ENCODE peak calls at places on chromosomes 4 and X, in eight cellular contexts. W is HCT116, S is choroid plexus epithelial cell, U is B cell, V is NB4, R is neural crest cell, F is AG10803, N is left ventricle myocardium inferior. Z is an unnamed sample.

GRCh38 chr4:127698789-127699200 is 31.4 kb upstream of the SLC25A31 start:
- DNase-seq in V (peak; percentile 70), N (no peak), S (peak; percentile 97), F (peak; percentile 54), W (peak; percentile 81), U (no peak), R (no peak), Z (no peak)

GRCh38 chrX:13254076-13254785 is 65.6 kb downstream of the ATXN3L start:
- DNase-seq in R (no peak), F (peak; percentile 43), V (peak; percentile 88), N (no peak), W (no peak), U (peak; percentile 23), S (peak; percentile 85), Z (no peak)

GRCh38 chr4:148477276-148477675 is 35.1 kb upstream of the NR3C2 start:
- DNase-seq in W (no peak), F (no peak), S (no peak), N (no peak), R (no peak), U (no peak), V (no peak), Z (no peak)

GRCh38 chrX:26295425-26295824 is 79.5 kb downstream of the MAGEB5 start:
- DNase-seq in N (no peak), V (no peak), S (peak; percentile 16), U (no peak), R (no peak), F (no peak), W (no peak), Z (no peak)

GRCh38 chr4:51842167-51842553 is 793 bp upstream of the DCUN1D4 start:
- DNase-seq in R (no peak), U (no peak), F (peak; percentile 25), V (no peak), S (peak; percentile 43), W (no peak), N (no peak), Z (no peak)

GRCh38 chrX:140432328-140433025 is 72.4 kb downstream of the SOX3 start:
- DNase-seq in F (peak; percentile 75), U (no peak), W (no peak), S (no peak), N (peak; percentile 30), R (no peak), V (no peak), Z (no peak)

GRCh38 chr4:176964116-176964691 is 171.5 kb upstream of the VEGFC start:
- DNase-seq in S (no peak), F (no peak), U (no peak), V (peak; percentile 52), N (no peak), W (peak; percentile 16), R (no peak), Z (no peak)

GRCh38 chr4:38177035-38177791 is 217.0 kb downstream of the PTTG2 start:
- DNase-seq in N (peak; percentile 34), F (peak; percentile 37), W (no peak), U (peak; percentile 14), S (peak; percentile 80), V (peak; percentile 77), R (no peak), Z (no peak)

GRCh38 chr4:47939456-47939855 is 25.1 kb upstream of the NFXL1 start:
- DNase-seq in W (no peak), R (no peak), S (no peak), V (no peak), F (no peak), U (no peak), N (no peak), Z (no peak)

GRCh38 chr4:107736924-107737448 is 17.0 kb upstream of the PAPSS1 start:
- DNase-seq in S (peak; percentile 72), F (peak; percentile 62), U (peak; percentile 63), N (no peak), R (peak; percentile 68), V (peak; percentile 68), W (peak; percentile 44), Z (peak; percentile 55)

GRCh38 chr4:8679032-8679431 is 86.5 kb downstream of the CPZ start:
- DNase-seq in S (no peak), F (no peak), N (no peak), R (no peak), W (no peak), V (no peak), U (no peak), Z (no peak)

GRCh38 chrX:2550288-2551020 is 49.7 kb upstream of the DHRSX start:
- DNase-seq in U (no peak), W (no peak), S (no peak), F (no peak), V (no peak), N (no peak), R (no peak), Z (no peak)

GRCh38 chr4:110962616-110963015 is 339.7 kb upstream of the PITX2 start:
- DNase-seq in R (no peak), V (no peak), U (no peak), W (no peak), F (no peak), S (no peak), N (no peak), Z (no peak)

GRCh38 chrX:115367455-115367854 is 77.9 kb downstream of the LUZP4 start:
- DNase-seq in R (no peak), V (no peak), F (peak; percentile 74), W (no peak), U (no peak), S (peak; percentile 53), N (no peak), Z (no peak)

DNA sequence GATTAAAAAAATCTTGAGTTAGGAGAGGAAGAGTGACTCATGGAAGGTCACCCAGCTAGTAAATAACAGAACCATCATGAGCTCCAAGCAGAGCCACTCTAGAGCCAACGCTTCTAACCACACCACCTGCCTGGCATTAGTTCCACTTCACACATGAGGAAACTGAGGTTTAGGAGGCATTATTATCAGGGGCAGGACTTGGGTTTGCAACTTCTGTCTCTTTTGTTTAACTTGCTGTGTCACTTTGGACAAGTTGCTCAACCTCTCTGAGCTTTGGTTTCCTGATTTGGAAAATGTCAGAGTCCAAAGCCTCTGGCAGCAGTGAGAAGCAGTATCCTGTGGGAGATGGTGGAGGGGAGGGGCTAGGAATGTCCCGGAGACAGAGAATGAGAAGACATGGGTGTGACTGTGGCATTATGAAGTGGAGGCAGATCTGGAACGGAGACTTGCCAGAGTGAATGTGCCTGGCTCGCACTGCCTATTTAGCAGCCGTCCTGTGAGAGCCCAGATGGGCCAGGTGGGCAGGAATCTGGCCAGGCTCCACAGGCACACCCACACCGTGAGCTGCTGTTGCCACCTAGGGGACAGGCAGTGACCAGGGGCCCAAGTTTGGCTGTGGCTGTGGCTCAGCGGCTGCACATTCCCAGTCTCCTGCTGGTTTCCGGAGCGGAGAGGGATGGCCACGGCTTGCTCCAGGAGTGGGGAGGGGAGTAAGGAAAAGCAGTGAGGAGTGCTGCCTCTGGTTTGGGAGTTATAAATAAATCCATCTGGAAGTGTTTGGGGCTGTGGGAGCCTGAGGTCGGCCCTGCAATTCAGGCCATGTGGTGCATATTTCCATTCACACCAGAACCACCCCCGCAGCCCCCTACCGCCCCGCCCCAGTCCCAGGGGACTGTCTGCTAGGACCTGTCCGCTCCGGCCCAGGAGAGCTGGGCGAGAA is 93.4 kb downstream of the NHSL2 start:
- DNase-seq in S (peak; percentile 20), U (no peak), R (no peak), W (peak; percentile 40), N (peak; percentile 35), V (peak; percentile 27), F (peak; percentile 72), Z (no peak)
- TF ChIP-seq CTCF in S (peak; percentile 24), U (no peak), R (peak; percentile 34), W (peak; percentile 43), N (no peak), V (no peak), F (peak; percentile 15), Z (peak; percentile 46)

GRCh38 chr4:25667931-25668557 is 12.4 kb downstream of the SLC34A2 start:
- DNase-seq in V (no peak), N (no peak), U (no peak), R (no peak), W (peak; percentile 15), F (no peak), S (peak; percentile 37), Z (no peak)
- TF ChIP-seq CTCF in V (no peak), N (no peak), U (no peak), R (no peak), W (peak; percentile 10), F (no peak), S (peak; percentile 32), Z (no peak)

DNA sequence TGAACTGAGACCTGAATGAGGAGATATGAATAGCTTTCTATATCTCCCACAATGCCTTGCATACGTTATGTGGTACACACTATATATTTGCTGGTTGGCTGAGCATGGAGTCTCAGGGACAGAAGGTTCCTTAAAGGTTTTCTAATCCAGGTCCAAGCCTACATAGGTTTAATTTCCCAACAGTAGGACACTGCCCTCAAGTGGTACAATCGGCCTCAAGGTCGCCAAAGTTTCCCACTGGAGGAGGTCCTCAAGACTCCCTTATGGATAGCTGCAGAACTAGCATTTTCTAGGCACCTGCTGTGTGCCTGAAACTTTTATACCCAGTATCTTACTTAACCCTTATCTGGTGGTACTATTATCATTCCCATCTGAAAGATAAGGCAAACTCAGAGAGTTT is 21.0 kb upstream of the EFNB1 start:
- DNase-seq in N (no peak), S (peak; percentile 30), R (no peak), V (peak; percentile 44), U (no peak), W (peak; percentile 18), F (peak; percentile 12), Z (no peak)
- TF ChIP-seq CTCF in N (peak; percentile 63), S (peak; percentile 39), R (peak; percentile 47), V (no peak), U (no peak), W (peak; percentile 34), F (peak; percentile 45), Z (peak; percentile 24)

DNA sequence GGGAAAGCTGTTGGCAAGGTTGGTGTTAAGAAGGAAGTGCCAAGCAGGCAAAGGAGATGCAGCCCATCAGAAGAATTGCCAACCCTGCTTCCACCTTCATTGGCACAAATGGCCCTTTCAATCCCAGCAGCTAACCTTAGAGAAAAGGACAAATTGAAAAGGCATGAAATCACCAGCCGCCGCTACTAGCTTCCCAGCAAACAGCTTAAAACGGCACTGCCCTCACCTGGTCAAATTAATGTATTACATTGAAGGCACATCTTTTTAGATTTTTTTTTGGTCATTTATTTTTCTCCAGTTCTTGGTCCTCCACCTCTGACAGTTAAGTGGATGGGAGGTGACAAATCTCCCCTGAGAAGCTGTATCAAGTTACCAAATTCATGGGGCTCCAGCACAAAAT is 51.0 kb upstream of the NHSL2 start:
- DNase-seq in F (peak; percentile 36), S (peak; percentile 49), W (peak; percentile 6), R (peak; percentile 51), N (no peak), V (peak; percentile 36), U (peak; percentile 23), Z (no peak)
- TF ChIP-seq CTCF in F (peak; percentile 59), S (peak; percentile 63), W (peak; percentile 53), R (peak; percentile 67), N (peak; percentile 60), V (peak; percentile 22), U (peak; percentile 48), Z (peak; percentile 58)

GRCh38 chrX:135463937-135464336 is 42.2 kb downstream of the SMIM10L2A start:
- DNase-seq in N (no peak), W (peak; percentile 4), R (no peak), V (peak; percentile 10), U (peak; percentile 3), F (peak; percentile 15), S (peak; percentile 28), Z (no peak)
- TF ChIP-seq CTCF in N (peak; percentile 34), W (peak; percentile 4), R (peak; percentile 20), V (peak; percentile 52), U (peak; percentile 21), F (peak; percentile 48), S (peak; percentile 52), Z (no peak)

DNA sequence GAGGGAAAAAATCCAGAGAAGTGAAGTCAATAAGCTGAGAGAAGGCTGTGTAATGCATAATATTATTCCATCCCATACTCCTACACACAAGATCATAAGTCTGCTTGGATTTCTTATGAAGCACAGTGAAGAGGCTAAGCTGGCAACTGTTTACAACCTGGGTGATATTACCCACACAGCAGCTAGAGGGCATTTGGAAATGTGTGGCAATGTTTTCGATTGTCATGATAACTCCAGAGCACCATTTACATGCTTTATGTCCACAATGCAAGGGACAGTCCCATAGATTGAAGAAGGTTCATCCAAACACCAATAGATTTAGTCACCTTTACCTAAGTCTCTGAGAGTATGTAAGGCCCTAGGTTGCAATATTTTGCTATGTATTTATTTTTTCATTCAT is 412.2 kb downstream of the PPP3CA start:
- DNase-seq in N (no peak), W (peak; percentile 38), F (no peak), R (no peak), V (peak; percentile 26), U (peak; percentile 20), S (peak; percentile 31), Z (no peak)
- TF ChIP-seq CTCF in N (peak; percentile 37), W (peak; percentile 20), F (peak; percentile 34), R (peak; percentile 21), V (no peak), U (peak; percentile 22), S (peak; percentile 46), Z (no peak)